ENCODE peak calls at places on chromosomes 6 and 20, in six cellular contexts. A is activated naive CD8-positive, alpha-beta T cell treated with anti-CD3 and anti-CD28 coated beads, Interleukin-2, amount 50 U/mL, for 16 hours; M is central memory CD4-positive, alpha-beta T cell; J is NB4; S is GM19239; N is activated T-helper 1 cell treated with Interleukin-2 at 50 U/mL for 16 hours. W is an unnamed sample.
A peak's percentile ranks its signal among the peaks of the same experiment; 100 is the strongest.

GRCh38 chr6:24484657-24485318 is 4.6 kb downstream of the GPLD1 start:
- DNase-seq in J (no peak), A (no peak), M (no peak), S (no peak), N (no peak), W (no peak)

GRCh38 chr20:44662256-44662655 is 10.8 kb upstream of the ADA start:
- DNase-seq in A (no peak), M (no peak), N (no peak), J (peak; percentile 44), S (no peak), W (no peak)

GRCh38 chr6:168732676-168733075 is 291.7 kb downstream of the SMOC2 start:
- DNase-seq in A (no peak), N (no peak), M (no peak), S (no peak), J (no peak), W (no peak)

GRCh38 chr6:136772685-136773472 is 19.4 kb downstream of the MAP3K5 start:
- DNase-seq in S (no peak), A (no peak), M (no peak), N (no peak), J (peak; percentile 42), W (no peak)

GRCh38 chr20:57738053-57738452 is 28.2 kb upstream of the PMEPA1 start:
- DNase-seq in M (no peak), J (no peak), A (no peak), N (no peak), S (no peak), W (no peak)

GRCh38 chr6:105746539-105746938 is 339.6 kb upstream of the PRDM1 start:
- DNase-seq in N (no peak), M (no peak), S (no peak), J (peak; percentile 36), A (no peak), W (no peak)

GRCh38 chr6:12233693-12234551 is 56.2 kb upstream of the EDN1 start:
- DNase-seq in J (peak; percentile 72), A (no peak), N (no peak), M (peak; percentile 55), S (peak; percentile 23), W (no peak)

GRCh38 chr6:52515219-52515960 is 61.5 kb downstream of the TRAM2 start:
- DNase-seq in N (no peak), M (no peak), J (no peak), S (no peak), A (no peak), W (no peak)

GRCh38 chr6:154907293-154907692 is 87.8 kb upstream of the TIAM2 start:
- DNase-seq in M (no peak), S (no peak), J (no peak), A (no peak), N (no peak), W (no peak)

GRCh38 chr6:26159417-26160273 is 72.4 kb downstream of the HFE start:
- DNase-seq in M (no peak), N (no peak), J (peak; percentile 41), S (no peak), A (no peak), W (no peak)

GRCh38 chr6:126312013-126312665 is 27.8 kb upstream of the CENPW start:
- DNase-seq in M (no peak), J (peak; percentile 29), S (no peak), N (no peak), A (no peak), W (no peak)

GRCh38 chr6:72272958-72273357 is 348.9 kb upstream of the KCNQ5 start:
- DNase-seq in A (no peak), S (no peak), J (no peak), N (no peak), M (no peak), W (no peak)

GRCh38 chr20:58634818-58635665 is 16.0 kb upstream of the STX16 start:
- DNase-seq in S (no peak), J (no peak), N (no peak), M (no peak), A (peak; percentile 40), W (no peak)

W was measured in left lobe of liver.